ENCODE peak calls at places on chromosomes 1 and 21, in ten cellular contexts. M, H, F, Q, B, J, G, U, Z and L are unnamed samples.

GRCh38 chr1:182392045-182393028 is 747 bp upstream of the GLUL start:
- DNase-seq in H (peak), F (no peak), Q (peak), B (peak), U (peak), M (peak), Z (no peak), G (peak), J (peak), L (no peak)

GRCh38 chr1:214303106-214303505 is 22.1 kb downstream of the SMYD2 start:
- DNase-seq in M (no peak), U (no peak), G (peak), B (no peak), H (no peak), J (no peak), Z (no peak), Q (peak), F (no peak), L (no peak)

GRCh38 chr21:34692458-34693020 is 23.7 kb downstream of the CLIC6 start:
- DNase-seq in U (no peak), B (no peak), J (no peak), F (no peak), M (no peak), Q (no peak), G (no peak), H (no peak), Z (no peak), L (no peak)

GRCh38 chr1:78370779-78371482 is 119.8 kb upstream of the PTGFR start:
- DNase-seq in M (no peak), Q (peak), G (no peak), U (peak), H (no peak), J (no peak), Z (peak), B (no peak), F (no peak), L (no peak)

GRCh38 chr1:111735858-111736544 is 3.2 kb downstream of the INKA2 start:
- DNase-seq in Q (no peak), G (peak), M (no peak), F (peak), Z (no peak), H (no peak), U (no peak), B (no peak), J (no peak), L (peak)

GRCh38 chr21:45595574-45596295 is 47.8 kb upstream of the PCBP3 start:
- DNase-seq in U (no peak), F (no peak), J (no peak), H (peak), B (no peak), M (no peak), Q (no peak), G (no peak), Z (no peak), L (no peak)

GRCh38 chr21:38148046-38148445 is 108.7 kb upstream of the KCNJ15 start:
- DNase-seq in U (no peak), G (no peak), F (no peak), M (no peak), J (no peak), Q (no peak), Z (peak), B (no peak), H (no peak), L (peak)

GRCh38 chr1:11569954-11570353 is 84.3 kb downstream of the FBXO2 start:
- DNase-seq in M (no peak), H (no peak), G (no peak), J (no peak), F (no peak), Z (no peak), B (no peak), Q (no peak), U (no peak), L (no peak)

GRCh38 chr1:100736324-100736723 is 16.8 kb downstream of the VCAM1 start:
- DNase-seq in G (no peak), Z (no peak), M (no peak), U (no peak), F (no peak), H (no peak), Q (peak), J (no peak), B (no peak), L (no peak)

GRCh38 chr1:70140894-70141293 is 64.5 kb downstream of the LRRC40 start:
- DNase-seq in Z (peak), G (no peak), U (no peak), M (no peak), B (no peak), F (peak), Q (peak), J (no peak), H (no peak), L (no peak)

GRCh38 chr1:36479505-36480051 is 3.1 kb downstream of the CSF3R start:
- DNase-seq in Q (no peak), B (no peak), F (no peak), M (no peak), J (no peak), H (no peak), Z (no peak), U (no peak), G (no peak), L (no peak)

GRCh38 chr1:2287649-2288048 is 59.5 kb downstream of the SKI start:
- DNase-seq in B (no peak), U (no peak), M (no peak), F (no peak), H (no peak), J (no peak), G (no peak), Q (no peak), Z (no peak), L (no peak)

GRCh38 chr1:2288308-2288707 is 60.2 kb downstream of the SKI start:
- DNase-seq in Q (no peak), Z (no peak), F (no peak), H (no peak), B (no peak), U (no peak), M (no peak), J (no peak), G (no peak), L (no peak)

GRCh38 chr1:2290171-2290578 is 62.1 kb downstream of the SKI start:
- DNase-seq in U (no peak), F (no peak), H (no peak), B (no peak), M (no peak), J (no peak), G (no peak), Z (no peak), Q (no peak), L (no peak)

GRCh38 chr1:2289607-2290006 is 61.5 kb downstream of the SKI start:
- DNase-seq in F (no peak), J (no peak), M (no peak), Q (no peak), Z (no peak), U (no peak), B (no peak), G (no peak), H (no peak), L (no peak)

GRCh38 chr1:2288816-2289536 is 60.9 kb downstream of the SKI start:
- DNase-seq in H (no peak), F (no peak), U (no peak), B (no peak), Q (no peak), J (no peak), M (no peak), Z (no peak), G (no peak), L (no peak)
- H3K4me3 ChIP-seq in H (no peak), F (no peak), U (no peak), B (no peak), Q (no peak), J (no peak), M (no peak), Z (no peak), G (no peak), L (no peak)

DNA sequence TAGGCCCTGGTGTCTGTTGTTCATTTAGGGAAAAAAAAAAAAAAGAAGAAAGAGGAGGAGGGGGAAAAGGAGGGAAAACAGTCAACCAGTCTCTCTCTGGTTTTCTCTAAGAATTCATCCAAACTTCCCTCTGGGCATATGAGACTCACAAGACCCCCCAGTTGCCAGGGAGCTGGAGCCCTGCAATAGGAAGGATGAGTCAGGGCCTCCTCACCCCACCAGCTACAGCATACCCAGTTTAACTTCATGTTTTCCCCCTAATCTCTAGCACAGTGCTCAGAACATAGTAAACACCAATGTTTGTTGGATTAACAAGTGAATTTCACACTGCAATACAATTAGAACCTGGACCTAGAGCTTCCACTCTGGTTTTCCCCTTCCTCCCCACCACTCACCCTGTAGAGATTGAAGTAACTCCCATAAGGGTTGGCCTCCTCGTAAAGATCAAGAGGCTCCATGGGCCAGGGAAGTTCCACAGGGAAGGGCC is 7.8 kb downstream of the F11R start:
- DNase-seq in J (no peak), U (no peak), G (no peak), B (no peak), Z (peak), H (no peak), F (no peak), M (no peak), Q (no peak), L (no peak)
- H3K4me3 ChIP-seq in J (no peak), U (peak), G (no peak), B (peak), Z (no peak), H (peak), F (no peak), M (peak), Q (no peak), L (no peak)

DNA sequence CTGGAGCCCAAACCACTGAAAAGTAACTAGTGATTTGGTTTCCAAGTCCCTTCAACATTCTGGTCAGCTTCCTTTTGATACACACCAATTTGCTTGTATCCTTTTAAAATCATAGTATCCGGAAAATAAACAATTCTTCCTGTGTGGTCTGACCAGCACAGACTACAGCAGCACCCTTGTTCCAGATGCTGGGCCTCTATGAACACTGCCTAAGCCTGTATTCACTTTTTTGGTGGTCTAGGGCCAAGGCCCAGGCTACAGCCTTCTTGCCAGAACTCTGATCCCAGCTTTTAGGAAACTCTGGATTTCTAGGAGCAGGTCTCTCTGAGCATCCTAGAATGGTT is 804 bp upstream of the DDAH1 start:
- DNase-seq in M (no peak), Z (no peak), F (no peak), B (no peak), H (no peak), J (no peak), U (no peak), Q (peak), G (no peak), L (no peak)
- H3K4me3 ChIP-seq in M (peak), Z (no peak), F (peak), B (no peak), H (peak), J (no peak), U (no peak), Q (peak), G (no peak), L (peak)

GRCh38 chr21:31611445-31611844 is 48.0 kb upstream of the SOD1 start:
- DNase-seq in M (no peak), Z (no peak), H (no peak), J (no peak), F (no peak), B (no peak), G (no peak), Q (no peak), U (no peak), L (no peak)

GRCh38 chr21:31607791-31608190 is 51.7 kb upstream of the SOD1 start:
- DNase-seq in B (no peak), J (no peak), U (no peak), F (no peak), G (no peak), H (no peak), Q (no peak), M (no peak), Z (no peak), L (no peak)

GRCh38 chr21:31604591-31605190 is 54.8 kb upstream of the SOD1 start:
- DNase-seq in H (peak), G (peak), Q (peak), M (peak), U (peak), J (peak), B (peak), F (peak), Z (peak), L (peak)

GRCh38 chr21:31609081-31609480 is 50.4 kb upstream of the SOD1 start:
- DNase-seq in H (no peak), Q (no peak), B (no peak), G (no peak), J (no peak), U (no peak), F (peak), Z (no peak), M (no peak), L (peak)

DNA sequence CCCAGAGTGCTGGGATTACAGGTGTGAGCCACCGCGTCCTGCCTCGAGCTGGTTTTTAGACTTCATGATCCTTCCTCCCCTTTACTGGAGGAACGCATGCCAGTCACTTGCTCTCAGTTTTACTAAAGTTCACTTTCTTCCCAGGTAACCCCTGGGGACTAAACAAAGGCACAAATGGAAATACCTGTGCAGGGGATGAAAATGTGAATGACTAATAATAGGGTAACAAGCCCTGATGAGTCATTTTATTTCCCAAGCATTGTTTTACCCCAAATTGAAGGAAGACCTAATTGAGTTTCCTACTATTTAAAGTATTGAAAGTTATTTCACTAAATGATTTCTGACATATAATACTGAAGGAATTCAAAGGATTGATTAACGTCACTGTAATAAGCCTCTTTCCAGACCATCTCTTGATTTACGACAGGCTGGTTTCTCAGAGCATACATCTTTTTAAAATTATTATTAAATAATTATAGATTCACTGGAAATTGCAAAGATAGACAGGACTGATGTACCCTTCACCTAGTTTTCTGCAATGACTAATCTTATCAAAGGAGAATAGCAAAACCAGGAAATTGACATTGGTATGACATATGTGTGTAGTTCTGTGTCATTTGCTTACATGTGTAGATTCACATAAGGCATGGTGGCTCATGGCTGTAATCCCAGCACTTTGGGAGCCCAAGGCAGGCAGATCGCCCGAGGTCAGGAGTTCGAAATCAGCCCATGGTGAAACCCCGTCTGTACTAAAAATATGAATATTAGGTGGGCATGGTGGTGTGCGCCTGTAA is 53.2 kb upstream of the SOD1 start:
- DNase-seq in U (no peak), B (no peak), F (no peak), H (no peak), G (no peak), Z (peak), Q (no peak), J (no peak), M (no peak), L (no peak)
- H3K4me3 ChIP-seq in U (no peak), B (no peak), F (no peak), H (no peak), G (no peak), Z (no peak), Q (no peak), J (no peak), M (no peak), L (no peak)

DNA sequence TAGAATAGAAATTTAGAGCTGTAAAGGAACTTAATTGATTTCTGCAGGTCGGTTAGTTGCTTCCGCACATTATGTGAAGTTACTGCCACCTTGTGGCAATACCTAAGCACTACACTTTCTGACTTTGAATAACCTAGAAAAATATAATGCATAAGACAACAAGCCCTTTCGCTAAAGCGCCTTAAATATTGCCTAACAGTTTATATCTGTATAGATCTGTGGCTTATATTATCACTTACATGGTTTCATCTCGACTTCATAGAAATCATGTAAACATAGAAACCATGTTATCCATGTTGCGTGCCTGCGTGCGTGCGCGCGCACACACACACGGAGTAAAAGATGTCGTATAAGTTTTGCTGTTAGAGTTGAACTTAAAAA is 10.9 kb upstream of the IFI16 start:
- DNase-seq in H (no peak), U (peak), Q (peak), F (peak), M (peak), Z (peak), B (peak), G (no peak), J (peak), L (peak)
- H3K4me3 ChIP-seq in H (peak), U (no peak), Q (peak), F (peak), M (peak), Z (peak), B (no peak), G (no peak), J (no peak), L (no peak)

DNA sequence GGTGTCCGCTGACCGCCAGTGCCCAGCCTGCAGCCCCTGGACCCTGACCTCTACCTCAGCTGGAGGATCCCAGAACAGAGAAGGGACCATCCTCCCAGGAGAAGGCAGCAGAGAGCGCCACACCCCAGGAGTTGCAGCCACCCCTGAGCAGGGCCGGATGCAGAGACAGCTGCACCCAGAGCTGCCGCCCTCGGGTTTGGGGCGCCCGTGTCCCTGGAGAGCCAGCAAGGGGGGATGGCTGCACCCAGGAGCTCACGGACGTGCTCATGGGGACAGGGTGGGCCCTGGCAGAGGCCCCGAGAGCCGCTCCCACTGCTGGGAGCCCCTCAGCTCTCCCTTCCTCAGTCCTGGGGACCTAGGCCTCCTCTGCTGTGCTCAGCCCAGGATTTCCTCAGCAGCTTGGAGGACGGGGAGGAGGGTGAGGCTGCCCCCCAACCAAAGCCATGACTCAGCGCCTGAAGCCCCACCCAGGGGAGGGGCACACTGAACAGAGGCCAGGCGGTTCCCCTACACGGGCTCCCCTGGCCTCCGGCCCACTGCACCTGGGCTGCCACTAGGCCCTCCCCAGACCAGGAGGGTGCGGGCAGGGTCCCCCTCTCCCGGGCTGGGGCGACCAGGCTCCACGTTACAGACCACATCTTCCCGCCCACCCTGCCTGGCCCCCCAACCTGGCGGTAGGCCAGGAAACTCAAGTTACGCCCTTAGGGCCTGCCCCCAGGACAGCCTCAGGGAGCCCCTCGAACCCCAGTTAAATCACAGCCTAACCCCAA is 2.2 kb downstream of the ACAP3 start:
- DNase-seq in U (peak), Z (peak), J (peak), B (peak), Q (peak), G (peak), H (no peak), M (peak), F (peak), L (peak)
- H3K4me3 ChIP-seq in U (peak), Z (peak), J (no peak), B (peak), Q (peak), G (no peak), H (no peak), M (peak), F (no peak), L (peak)

GRCh38 chr1:205456383-205456867 is 580 bp upstream of the BLACAT1 start:
- DNase-seq in Z (no peak), M (no peak), H (no peak), Q (no peak), G (no peak), U (no peak), B (no peak), F (peak), J (no peak), L (peak)
- H3K4me3 ChIP-seq in Z (no peak), M (peak), H (peak), Q (no peak), G (no peak), U (no peak), B (peak), F (peak), J (no peak), L (peak)

DNA sequence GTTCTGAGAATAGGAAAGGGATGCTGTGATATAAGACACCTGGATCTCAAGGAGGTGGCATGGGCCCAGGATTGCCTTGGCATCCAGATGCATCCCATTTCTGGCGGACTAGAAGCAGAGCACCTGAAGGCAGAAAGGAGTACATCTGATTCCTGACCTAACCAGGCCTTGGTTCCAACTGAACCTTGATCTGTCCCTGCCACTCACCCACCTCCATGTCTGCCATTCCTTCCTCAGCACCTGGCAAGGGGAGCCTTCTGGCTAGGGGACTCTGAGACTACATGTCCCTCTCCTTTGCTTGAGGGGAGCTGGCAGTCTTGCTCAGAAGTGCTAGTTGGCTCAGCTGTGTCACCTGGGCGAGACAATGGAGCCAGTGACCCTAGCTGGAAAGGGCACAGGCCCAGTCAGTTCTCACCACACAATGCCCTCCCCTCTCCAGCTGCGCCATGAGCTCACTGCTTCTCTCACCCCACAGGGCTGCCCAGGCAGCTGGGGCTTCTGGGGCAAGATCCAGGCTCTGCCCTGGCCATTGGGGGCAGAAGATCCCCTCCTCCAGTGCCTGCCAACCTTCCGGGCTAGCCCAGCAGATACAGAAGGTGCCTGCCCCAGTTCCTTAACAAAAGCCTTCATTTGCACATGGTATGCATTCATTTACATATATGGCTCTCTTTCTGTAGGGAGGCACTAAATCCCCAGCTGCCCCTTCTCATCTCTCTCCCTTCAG is 2.9 kb downstream of the IGSF8 start:
- DNase-seq in F (peak), J (no peak), G (no peak), Q (no peak), Z (no peak), B (no peak), H (no peak), U (no peak), M (no peak), L (no peak)
- H3K4me3 ChIP-seq in F (no peak), J (no peak), G (no peak), Q (no peak), Z (no peak), B (no peak), H (no peak), U (no peak), M (no peak), L (no peak)

DNA sequence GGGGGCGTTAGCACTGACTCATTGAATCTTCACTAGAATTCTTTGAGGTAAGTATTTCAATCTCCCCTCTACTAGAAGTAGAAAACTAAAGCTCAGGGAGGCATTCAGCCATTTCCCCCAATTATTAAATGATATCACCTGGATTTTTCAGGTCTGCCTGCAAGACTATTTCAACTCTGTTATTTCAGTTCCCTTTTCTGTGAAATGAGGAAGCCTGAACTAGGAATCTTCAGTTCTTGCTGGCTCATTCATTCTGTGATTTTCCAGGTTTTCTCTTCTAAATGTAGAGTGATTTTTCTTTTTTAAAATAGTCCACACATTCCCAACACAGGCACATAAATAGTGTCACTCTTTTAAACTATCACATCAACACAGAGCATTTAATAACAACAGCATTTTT is 337.0 kb upstream of the NR5A2 start:
- DNase-seq in Z (no peak), H (no peak), Q (no peak), J (no peak), G (no peak), F (no peak), B (no peak), U (no peak), M (no peak), L (no peak)
- H3K4me3 ChIP-seq in Z (no peak), H (no peak), Q (no peak), J (no peak), G (no peak), F (no peak), B (no peak), U (no peak), M (no peak), L (no peak)